ENCODE peak calls at places on chromosomes 2 and 18, in seven cellular contexts. One of them, this sample, is unnamed. For H3K9me3, the result is how much of the 10 kb centered on the place peaks cover.

GRCh38 chr2:25309402-25309801 is 32.3 kb downstream of the DNMT3A start:
- DNase-seq in breast epithelium: no peak
- DNase-seq in tibial artery: no peak
- DNase-seq in ovary: no peak
- DNase-seq in sigmoid colon: no peak
- DNase-seq in adrenal gland: peak
- DNase-seq in colonic mucosa: peak
- DNase-seq in this sample: no peak

GRCh38 chr2:221350621-221351020 is 221.5 kb downstream of the EPHA4 start:
- DNase-seq in breast epithelium: no peak
- DNase-seq in tibial artery: no peak
- DNase-seq in ovary: no peak
- DNase-seq in sigmoid colon: no peak
- DNase-seq in adrenal gland: no peak
- DNase-seq in colonic mucosa: no peak
- DNase-seq in this sample: peak

GRCh38 chr18:23178661-23179081 is 43.4 kb downstream of the CABLES1 start:
- DNase-seq in breast epithelium: no peak
- DNase-seq in tibial artery: no peak
- DNase-seq in ovary: no peak
- DNase-seq in sigmoid colon: no peak
- DNase-seq in adrenal gland: no peak
- DNase-seq in colonic mucosa: no peak
- DNase-seq in this sample: peak

GRCh38 chr2:46873632-46874068 is 42.0 kb downstream of the MCFD2 start:
- DNase-seq in breast epithelium: peak
- DNase-seq in tibial artery: peak
- DNase-seq in ovary: peak
- DNase-seq in sigmoid colon: peak
- DNase-seq in adrenal gland: peak
- DNase-seq in colonic mucosa: peak
- DNase-seq in this sample: no peak

GRCh38 chr18:3839481-3840075 is 389.6 kb downstream of the TGIF1 start:
- DNase-seq in breast epithelium: no peak
- DNase-seq in tibial artery: no peak
- DNase-seq in ovary: no peak
- DNase-seq in sigmoid colon: no peak
- DNase-seq in adrenal gland: no peak
- DNase-seq in colonic mucosa: no peak
- DNase-seq in this sample: no peak

GRCh38 chr2:168649562-168649961 is 152.9 kb upstream of the NOSTRIN start:
- DNase-seq in breast epithelium: no peak
- DNase-seq in tibial artery: no peak
- DNase-seq in ovary: no peak
- DNase-seq in sigmoid colon: no peak
- DNase-seq in adrenal gland: no peak
- DNase-seq in colonic mucosa: no peak
- DNase-seq in this sample: no peak

GRCh38 chr2:28908172-28908571 is 13.7 kb downstream of the WDR43 start:
- DNase-seq in breast epithelium: no peak
- DNase-seq in tibial artery: no peak
- DNase-seq in ovary: no peak
- DNase-seq in sigmoid colon: no peak
- DNase-seq in adrenal gland: no peak
- DNase-seq in colonic mucosa: no peak
- DNase-seq in this sample: no peak

GRCh38 chr2:7031424-7032245 is 114.4 kb downstream of the RNF144A start:
- DNase-seq in breast epithelium: peak
- DNase-seq in tibial artery: no peak
- DNase-seq in ovary: no peak
- DNase-seq in sigmoid colon: peak
- DNase-seq in adrenal gland: no peak
- DNase-seq in colonic mucosa: peak
- DNase-seq in this sample: peak

GRCh38 chr2:147913701-147914480 is 69.1 kb downstream of the ACVR2A start:
- DNase-seq in breast epithelium: no peak
- DNase-seq in tibial artery: no peak
- DNase-seq in ovary: no peak
- DNase-seq in sigmoid colon: no peak
- DNase-seq in adrenal gland: no peak
- DNase-seq in colonic mucosa: no peak
- DNase-seq in this sample: no peak

GRCh38 chr2:218869064-218869463 is 9.5 kb downstream of the WNT6 start:
- DNase-seq in breast epithelium: no peak
- DNase-seq in tibial artery: no peak
- DNase-seq in ovary: no peak
- DNase-seq in sigmoid colon: no peak
- DNase-seq in adrenal gland: no peak
- DNase-seq in colonic mucosa: no peak
- DNase-seq in this sample: no peak

GRCh38 chr2:241413929-241414580 is 58.0 kb downstream of the FARP2 start:
- DNase-seq in breast epithelium: no peak
- DNase-seq in tibial artery: no peak
- DNase-seq in ovary: no peak
- DNase-seq in sigmoid colon: no peak
- DNase-seq in adrenal gland: no peak
- DNase-seq in colonic mucosa: no peak
- DNase-seq in this sample: no peak

GRCh38 chr2:64562148-64562784 is 38.1 kb downstream of the AFTPH start:
- DNase-seq in breast epithelium: no peak
- DNase-seq in tibial artery: no peak
- DNase-seq in ovary: no peak
- DNase-seq in sigmoid colon: no peak
- DNase-seq in adrenal gland: no peak
- DNase-seq in colonic mucosa: no peak
- DNase-seq in this sample: no peak

GRCh38 chr18:62788891-62789290 is 73.5 kb downstream of the PHLPP1 start:
- DNase-seq in breast epithelium: no peak
- DNase-seq in tibial artery: no peak
- DNase-seq in ovary: no peak
- DNase-seq in sigmoid colon: no peak
- DNase-seq in adrenal gland: no peak
- DNase-seq in colonic mucosa: peak
- DNase-seq in this sample: no peak

GRCh38 chr2:180890781-180891180 is 89.6 kb upstream of the UBE2E3 start:
- DNase-seq in breast epithelium: no peak
- DNase-seq in tibial artery: no peak
- DNase-seq in ovary: no peak
- DNase-seq in sigmoid colon: no peak
- DNase-seq in adrenal gland: no peak
- DNase-seq in colonic mucosa: no peak
- DNase-seq in this sample: no peak

DNA sequence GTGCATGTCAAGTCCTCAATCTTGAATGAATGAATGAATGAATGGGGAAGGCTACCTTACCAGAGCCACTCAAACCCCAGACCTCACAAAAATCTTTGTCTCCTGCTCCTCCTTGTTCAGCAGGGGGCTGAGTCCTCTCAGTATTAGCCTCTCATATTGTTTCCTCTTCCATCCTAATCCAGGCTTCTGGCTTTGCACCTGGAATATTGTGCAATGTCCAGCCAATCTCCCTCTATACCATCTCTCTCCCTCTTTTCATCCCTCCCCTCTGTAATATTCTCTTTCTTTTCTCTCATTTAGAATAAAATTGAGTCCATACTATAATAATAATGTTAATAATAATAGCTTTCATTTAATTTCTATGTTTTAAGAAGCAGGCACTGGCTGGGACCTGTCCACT is 34.3 kb downstream of the ARHGAP25 start:
- DNase-seq in breast epithelium: no peak
- DNase-seq in tibial artery: no peak
- DNase-seq in ovary: no peak
- DNase-seq in sigmoid colon: no peak
- DNase-seq in adrenal gland: no peak
- DNase-seq in colonic mucosa: no peak
- DNase-seq in this sample: no peak
- H3K27ac ChIP-seq in breast epithelium: no peak
- H3K27ac ChIP-seq in tibial artery: no peak
- H3K27ac ChIP-seq in ovary: no peak
- H3K27ac ChIP-seq in sigmoid colon: no peak
- H3K27ac ChIP-seq in adrenal gland: no peak
- H3K27ac ChIP-seq in colonic mucosa: peak
- H3K27ac ChIP-seq in this sample: no peak

DNA sequence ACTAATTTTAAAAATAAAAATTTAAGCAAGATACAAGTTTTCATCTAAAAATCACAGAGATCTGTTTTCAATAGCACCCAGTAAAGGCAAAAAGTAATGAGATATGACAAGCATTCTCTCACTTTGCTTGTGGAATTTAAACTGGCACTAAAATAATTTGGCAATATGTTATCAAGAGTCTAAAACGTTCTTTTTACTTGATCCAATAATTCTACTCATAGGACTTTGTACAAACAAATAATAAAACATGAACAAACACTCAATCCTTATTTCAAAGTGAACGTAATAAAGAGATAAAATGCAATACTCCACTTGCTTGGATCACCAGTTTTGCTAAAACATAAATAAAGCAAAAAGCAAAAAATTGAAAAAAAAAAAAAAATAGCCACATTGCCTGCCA is 30.4 kb downstream of the PIAS2 start:
- DNase-seq in breast epithelium: no peak
- DNase-seq in tibial artery: no peak
- DNase-seq in ovary: no peak
- DNase-seq in sigmoid colon: no peak
- DNase-seq in adrenal gland: no peak
- DNase-seq in colonic mucosa: no peak
- DNase-seq in this sample: no peak
- H3K9me3 ChIP-seq in breast epithelium: under half
- H3K9me3 ChIP-seq in tibial artery: under half
- H3K9me3 ChIP-seq in ovary: under half
- H3K9me3 ChIP-seq in sigmoid colon: under half
- H3K9me3 ChIP-seq in adrenal gland: under half
- H3K9me3 ChIP-seq in colonic mucosa: under half
- H3K9me3 ChIP-seq in this sample: under half

DNA sequence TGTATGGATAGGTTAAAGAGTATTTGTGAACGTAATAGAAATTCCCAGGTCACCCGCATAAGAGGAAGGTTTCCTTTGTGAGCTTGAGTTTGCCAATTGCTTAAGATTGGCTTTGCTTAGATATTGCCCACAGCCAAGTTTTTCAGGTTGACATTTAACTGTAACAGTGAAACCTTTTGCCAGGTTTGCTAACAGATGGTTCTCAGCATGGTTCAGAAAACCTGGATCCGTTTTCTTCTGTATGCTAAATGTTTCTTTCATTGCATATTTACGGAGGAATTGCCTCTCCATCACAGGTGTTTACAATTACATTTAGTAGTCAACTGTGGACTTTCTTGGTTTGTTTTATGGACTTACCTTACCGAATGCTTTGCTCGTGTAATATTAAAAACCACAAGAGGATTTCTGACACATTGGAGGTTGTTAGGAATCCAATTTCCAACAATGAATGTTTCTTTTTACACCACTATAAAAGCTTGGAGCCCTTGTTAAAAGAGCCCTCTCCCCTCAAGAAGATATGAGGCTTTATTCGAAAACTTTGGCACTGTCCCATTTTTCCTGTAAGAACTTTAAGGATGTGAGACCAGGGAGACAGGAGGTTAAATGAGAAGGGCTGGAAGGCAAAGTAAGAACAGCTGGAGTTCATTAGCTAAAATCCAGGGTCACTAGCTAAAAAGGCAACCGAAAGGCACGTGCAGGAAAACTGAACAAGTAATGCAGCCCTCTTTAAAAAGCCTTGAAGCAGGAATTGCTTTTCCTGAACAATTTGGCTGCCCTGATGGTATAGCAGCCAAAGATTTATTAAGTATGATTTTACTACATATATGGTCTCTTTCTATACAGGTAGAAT is 7.9 kb downstream of the CDK15 start:
- DNase-seq in breast epithelium: no peak
- DNase-seq in tibial artery: no peak
- DNase-seq in ovary: no peak
- DNase-seq in sigmoid colon: no peak
- DNase-seq in adrenal gland: no peak
- DNase-seq in colonic mucosa: no peak
- DNase-seq in this sample: no peak
- H3K27ac ChIP-seq in breast epithelium: no peak
- H3K27ac ChIP-seq in tibial artery: no peak
- H3K27ac ChIP-seq in ovary: no peak
- H3K27ac ChIP-seq in sigmoid colon: no peak
- H3K27ac ChIP-seq in adrenal gland: no peak
- H3K27ac ChIP-seq in colonic mucosa: no peak
- H3K27ac ChIP-seq in this sample: no peak

GRCh38 chr18:28511421-28511821 is 334.5 kb upstream of the CDH2 start:
- DNase-seq in breast epithelium: no peak
- DNase-seq in tibial artery: no peak
- DNase-seq in ovary: no peak
- DNase-seq in sigmoid colon: no peak
- DNase-seq in adrenal gland: no peak
- DNase-seq in colonic mucosa: no peak
- DNase-seq in this sample: no peak

GRCh38 chr18:28510210-28510609 is 333.3 kb upstream of the CDH2 start:
- DNase-seq in breast epithelium: no peak
- DNase-seq in tibial artery: no peak
- DNase-seq in ovary: no peak
- DNase-seq in sigmoid colon: no peak
- DNase-seq in adrenal gland: no peak
- DNase-seq in colonic mucosa: no peak
- DNase-seq in this sample: no peak

GRCh38 chr18:28512357-28512756 is 335.4 kb upstream of the CDH2 start:
- DNase-seq in breast epithelium: no peak
- DNase-seq in tibial artery: no peak
- DNase-seq in ovary: no peak
- DNase-seq in sigmoid colon: no peak
- DNase-seq in adrenal gland: no peak
- DNase-seq in colonic mucosa: no peak
- DNase-seq in this sample: no peak

GRCh38 chr18:28514699-28515098 is 337.8 kb upstream of the CDH2 start:
- DNase-seq in breast epithelium: no peak
- DNase-seq in tibial artery: no peak
- DNase-seq in ovary: no peak
- DNase-seq in sigmoid colon: no peak
- DNase-seq in adrenal gland: no peak
- DNase-seq in colonic mucosa: no peak
- DNase-seq in this sample: no peak
- H3K9me3 ChIP-seq in breast epithelium: under half
- H3K9me3 ChIP-seq in tibial artery: under half
- H3K9me3 ChIP-seq in ovary: under half
- H3K9me3 ChIP-seq in sigmoid colon: under half
- H3K9me3 ChIP-seq in adrenal gland: under half
- H3K9me3 ChIP-seq in colonic mucosa: under half
- H3K9me3 ChIP-seq in this sample: under half

This sample was measured in thyroid gland.